ENCODE peak calls at places on chromosomes 16 and 17, in four cellular contexts. B is GM12892, O is GM12878, V is HepG2. S is an unnamed sample.

GRCh38 chr16:8645141-8645521 is 23.6 kb downstream of the METTL22 start:
- DNase-seq in B (no peak), O (no peak), V (no peak), S (no peak)

GRCh38 chr17:1078831-1079561 is 82.1 kb downstream of the TIMM22 start:
- DNase-seq in B (no peak), O (no peak), V (no peak), S (no peak)

GRCh38 chr17:42287305-42288077 is 807 bp upstream of the STAT5A start:
- DNase-seq in B (no peak), O (peak; percentile 40), V (no peak), S (no peak)

GRCh38 chr17:75102385-75102821 is 7.4 kb upstream of the ARMC7 start:
- DNase-seq in B (peak; percentile 31), O (peak; percentile 63), V (no peak), S (no peak)

GRCh38 chr16:80887062-80887461 is 82.7 kb upstream of the CDYL2 start:
- DNase-seq in B (no peak), O (no peak), V (no peak), S (no peak)

GRCh38 chr16:67423634-67424575 is 7.0 kb upstream of the HSD11B2 start:
- DNase-seq in B (no peak), O (no peak), V (no peak), S (no peak)

GRCh38 chr17:50593321-50593720 is 32.8 kb downstream of the CACNA1G start:
- DNase-seq in B (no peak), O (no peak), V (peak; percentile 21), S (no peak)

GRCh38 chr17:74738051-74738996 is 1.3 kb downstream of the RAB37 start:
- DNase-seq in B (peak; percentile 87), O (peak; percentile 60), V (peak; percentile 82), S (no peak)

GRCh38 chr17:49497147-49498036 is 2.3 kb downstream of the NGFR start:
- DNase-seq in B (no peak), O (no peak), V (no peak), S (no peak)

GRCh38 chr17:34980681-34981537 is 597 bp downstream of the LIG3 start:
- DNase-seq in B (peak; percentile 90), O (peak; percentile 27), V (peak; percentile 83), S (peak; percentile 88)

GRCh38 chr17:57946798-57947358 is 8.3 kb downstream of the CUEDC1 start:
- DNase-seq in B (peak; percentile 69), O (peak; percentile 73), V (peak; percentile 80), S (peak; percentile 69)

GRCh38 chr16:10103096-10103495 is 79.1 kb downstream of the GRIN2A start:
- DNase-seq in B (no peak), O (no peak), V (no peak), S (no peak)

GRCh38 chr16:65441501-65441900 is 319.6 kb upstream of the CDH11 start:
- DNase-seq in B (no peak), O (no peak), V (no peak), S (no peak)

GRCh38 chr17:38918916-38919315 is 6.5 kb upstream of the LASP1NB start:
- DNase-seq in B (no peak), O (no peak), V (no peak), S (no peak)

GRCh38 chr16:67942200-67942509 is 1.8 kb downstream of the LCAT start:
- DNase-seq in B (peak; percentile 72), O (no peak), V (peak; percentile 61), S (peak; percentile 74)

GRCh38 chr16:19219836-19220235 is 51.8 kb downstream of the SYT17 start:
- DNase-seq in B (no peak), O (no peak), V (no peak), S (no peak)

GRCh38 chr17:35170968-35171771 is 23.0 kb downstream of the SLC35G3 start:
- DNase-seq in B (no peak), O (no peak), V (no peak), S (peak; percentile 33)

GRCh38 chr17:45357364-45357997 is 40.7 kb upstream of the MAP3K14 start:
- DNase-seq in B (no peak), O (peak; percentile 63), V (no peak), S (no peak)

GRCh38 chr16:46573834-46574159 is 47.4 kb downstream of the SHCBP1 start:
- DNase-seq in B (no peak), O (no peak), V (no peak), S (no peak)

GRCh38 chr16:68401871-68402747 is 46.2 kb downstream of the SMPD3 start:
- DNase-seq in B (no peak), O (no peak), V (no peak), S (no peak)

GRCh38 chr17:63337579-63337978 is 108.5 kb downstream of the CYB561 start:
- DNase-seq in B (no peak), O (no peak), V (no peak), S (no peak)

GRCh38 chr16:57893559-57894389 is 77.2 kb downstream of the CNGB1 start:
- DNase-seq in B (no peak), O (no peak), V (peak; percentile 99), S (no peak)

GRCh38 chr16:84032458-84033178 is 10.0 kb downstream of the SLC38A8 start:
- DNase-seq in B (no peak), O (no peak), V (no peak), S (no peak)

GRCh38 chr17:67716405-67716798 is 1.3 kb upstream of the NOL11 start:
- DNase-seq in B (no peak), O (no peak), V (no peak), S (no peak)

GRCh38 chr17:66491213-66491612 is 188.8 kb downstream of the PRKCA start:
- DNase-seq in B (no peak), O (no peak), V (no peak), S (no peak)

GRCh38 chr17:66491665-66492064 is 189.3 kb downstream of the PRKCA start:
- DNase-seq in B (no peak), O (no peak), V (no peak), S (no peak)

GRCh38 chr17:66493283-66494019 is 191.0 kb downstream of the PRKCA start:
- DNase-seq in B (no peak), O (no peak), V (no peak), S (no peak)

GRCh38 chr17:66492080-66492479 is 189.7 kb downstream of the PRKCA start:
- DNase-seq in B (no peak), O (no peak), V (no peak), S (no peak)

GRCh38 chr17:66492500-66493123 is 190.2 kb downstream of the PRKCA start:
- DNase-seq in B (no peak), O (no peak), V (no peak), S (no peak)
- TF ChIP-seq TAF1 in B (no peak), O (no peak), V (no peak), S (no peak)

DNA sequence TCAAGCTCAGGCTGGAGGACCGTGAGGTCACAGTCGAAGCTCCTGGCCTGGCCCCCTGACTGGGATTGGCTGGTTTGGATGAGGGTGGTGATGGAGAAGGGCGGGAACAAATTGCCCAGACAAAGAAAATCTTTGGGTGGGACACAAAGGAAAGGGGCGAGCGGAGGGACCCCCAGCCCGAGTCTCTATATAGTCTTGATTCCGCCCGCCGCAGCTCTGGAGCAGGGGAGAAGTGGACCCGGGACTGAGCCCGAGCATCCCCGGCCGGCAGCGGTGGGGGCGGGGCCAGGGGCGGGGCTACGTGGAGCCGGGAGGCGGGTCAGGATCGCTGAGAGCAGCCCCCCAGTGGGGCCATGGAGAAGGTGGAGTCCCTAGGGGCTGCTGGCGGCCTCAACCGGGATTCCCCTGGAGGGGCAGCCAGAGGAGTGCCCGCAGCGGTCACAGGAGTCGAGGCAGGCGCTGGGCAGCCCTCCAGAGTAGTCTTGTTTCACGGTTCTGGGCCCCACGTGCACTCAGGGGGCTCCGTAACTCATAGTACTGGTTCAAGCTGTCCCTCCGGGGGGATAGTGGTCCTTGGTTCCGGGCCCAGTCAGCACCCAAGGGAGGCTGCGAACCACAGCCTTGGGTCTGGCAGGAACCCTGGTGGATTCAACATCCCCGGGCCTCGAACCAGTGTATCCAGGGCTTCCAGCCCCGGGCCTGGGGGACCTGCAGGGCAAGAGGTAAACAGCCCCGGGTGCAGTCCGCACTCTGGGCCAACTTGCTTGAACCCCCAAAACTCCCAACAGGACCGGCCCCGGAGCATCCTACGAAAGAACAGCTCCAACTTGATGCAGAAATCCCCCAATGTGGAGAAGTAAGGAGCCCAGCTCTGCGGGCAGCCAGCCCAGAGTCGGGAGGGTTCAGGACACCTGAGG is 1.2 kb upstream of the NEURL4 start:
- DNase-seq in B (peak; percentile 89), O (no peak), V (peak; percentile 76), S (peak; percentile 84)
- TF ChIP-seq POLR2AphosphoS5 in B (no peak), O (no peak), V (no peak), S (no peak)

DNA sequence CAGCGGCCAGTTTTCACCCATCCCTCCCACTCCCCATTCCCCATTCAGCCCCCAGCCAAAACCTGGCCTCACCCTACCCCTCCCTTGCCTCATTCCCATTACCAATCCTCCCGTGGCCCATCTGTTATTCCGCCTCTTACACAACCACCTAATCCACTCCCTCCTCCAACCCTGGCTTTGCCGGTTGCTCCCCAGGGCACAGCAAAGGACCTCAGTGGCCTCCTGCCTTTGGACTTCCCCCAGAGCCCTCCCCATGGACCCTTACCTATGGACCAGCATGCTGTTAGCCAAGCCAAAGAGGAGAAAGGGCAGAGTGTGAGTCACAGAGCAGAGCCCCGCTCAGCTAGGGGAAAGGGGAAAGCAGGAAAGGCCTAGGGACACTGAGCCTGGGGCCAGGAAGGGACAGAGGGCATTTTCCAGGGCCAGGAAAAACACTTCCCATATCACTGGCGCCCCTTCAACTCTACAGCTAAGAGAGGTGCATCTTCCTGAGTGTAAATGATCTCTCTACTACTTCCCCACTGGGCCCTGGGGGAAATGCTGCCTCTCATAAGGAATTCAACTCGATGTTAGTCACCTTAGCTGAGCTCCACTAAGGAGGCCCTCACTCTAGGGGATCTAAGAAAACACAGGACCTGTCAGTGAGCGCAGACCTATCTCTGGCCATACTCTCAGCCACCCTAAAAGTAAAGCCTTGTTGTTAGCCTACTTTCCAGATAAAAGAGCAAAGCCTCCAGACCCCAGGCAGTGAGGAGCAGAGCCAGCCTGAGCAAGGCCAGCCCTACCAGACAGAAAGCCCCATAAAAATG is 10.6 kb downstream of the PEMT start:
- DNase-seq in B (no peak), O (no peak), V (peak; percentile 77), S (no peak)
- TF ChIP-seq POLR2A in B (no peak), O (no peak), V (peak; percentile 59), S (no peak)

GRCh38 chr17:66276328-66276937 is 26.0 kb upstream of the PRKCA start:
- DNase-seq in B (no peak), O (no peak), V (peak; percentile 59), S (no peak)
- TF ChIP-seq TAF1 in B (no peak), O (no peak), V (no peak), S (no peak)

DNA sequence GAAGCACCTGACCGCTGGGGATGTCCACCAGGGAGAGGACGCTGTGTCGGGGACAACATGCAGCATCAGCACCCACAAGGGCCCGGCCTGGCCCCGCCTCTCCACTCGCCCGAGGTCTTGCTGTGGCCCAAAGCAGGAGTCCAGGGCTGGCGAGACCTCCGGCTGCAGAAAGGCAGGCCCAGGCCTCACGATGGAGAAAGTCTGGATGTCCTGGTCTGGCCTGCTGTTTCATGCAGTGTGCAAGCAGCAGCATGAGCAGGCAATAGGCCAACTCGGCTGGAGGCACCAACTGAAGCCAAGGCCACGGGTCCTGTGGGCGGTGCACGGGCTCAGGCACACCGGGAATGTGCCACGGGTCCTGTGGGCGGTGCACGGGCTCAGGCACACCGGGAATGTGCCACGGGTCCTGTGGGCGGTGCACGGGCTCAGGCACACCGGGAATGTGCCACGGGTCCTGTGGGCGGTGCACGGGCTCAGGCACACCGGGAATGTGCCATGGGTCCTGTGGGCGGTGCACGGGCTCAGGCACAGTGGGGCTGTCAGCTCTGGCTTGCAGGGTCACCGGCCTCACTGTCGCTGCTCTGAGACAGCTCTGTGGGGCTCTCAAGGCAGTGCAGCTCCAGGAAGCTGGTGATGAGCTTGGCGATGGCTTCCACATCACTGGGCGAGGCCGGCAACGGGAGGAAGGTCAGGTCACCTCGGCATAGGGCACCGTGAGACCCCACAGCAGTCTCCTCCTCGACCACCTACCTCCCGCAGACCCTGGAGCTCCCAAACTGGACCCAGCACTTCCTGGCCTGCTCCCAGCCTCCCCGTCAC is 6.9 kb downstream of the CYBC1 start:
- DNase-seq in B (no peak), O (no peak), V (no peak), S (no peak)
- TF ChIP-seq POLR2AphosphoS5 in B (peak; percentile 36), O (peak; percentile 19), V (no peak), S (no peak)

S was measured in GM12891.